ENCODE peak calls at places on chromosomes 7 and 10, in seven cellular contexts. One of them, this sample, is unnamed.

GRCh38 chr10:24444337-24444736 is 235.4 kb downstream of the KIAA1217 start:
- DNase-seq in MCF 10A: peak
- DNase-seq in lower lobe of right lung: no peak
- DNase-seq in Daoy: peak
- DNase-seq in psoas muscle: no peak
- DNase-seq in iris pigment epithelial cell: peak
- DNase-seq in heart left ventricle: no peak
- DNase-seq in this sample: no peak

GRCh38 chr7:148303295-148304013 is 287.1 kb upstream of the C7orf33 start:
- DNase-seq in MCF 10A: peak
- DNase-seq in iris pigment epithelial cell: peak
- DNase-seq in psoas muscle: peak
- DNase-seq in lower lobe of right lung: no peak
- DNase-seq in Daoy: peak
- DNase-seq in heart left ventricle: peak
- DNase-seq in this sample: peak

GRCh38 chr10:5628798-5629788 is 37.3 kb downstream of the ASB13 start:
- DNase-seq in psoas muscle: no peak
- DNase-seq in iris pigment epithelial cell: peak
- DNase-seq in MCF 10A: peak
- DNase-seq in heart left ventricle: no peak
- DNase-seq in lower lobe of right lung: no peak
- DNase-seq in Daoy: no peak
- DNase-seq in this sample: no peak

GRCh38 chr7:50349399-50349798 is 44.9 kb downstream of the IKZF1 start:
- DNase-seq in psoas muscle: no peak
- DNase-seq in lower lobe of right lung: no peak
- DNase-seq in MCF 10A: no peak
- DNase-seq in Daoy: no peak
- DNase-seq in iris pigment epithelial cell: no peak
- DNase-seq in heart left ventricle: no peak
- DNase-seq in this sample: no peak

GRCh38 chr10:128095753-128096469 is 30.3 kb downstream of the MKI67 start:
- DNase-seq in lower lobe of right lung: no peak
- DNase-seq in heart left ventricle: no peak
- DNase-seq in psoas muscle: no peak
- DNase-seq in Daoy: peak
- DNase-seq in MCF 10A: no peak
- DNase-seq in iris pigment epithelial cell: no peak
- DNase-seq in this sample: no peak

GRCh38 chr7:108016841-108017775 is 14.1 kb upstream of the LAMB1 start:
- DNase-seq in MCF 10A: peak
- DNase-seq in psoas muscle: no peak
- DNase-seq in iris pigment epithelial cell: peak
- DNase-seq in lower lobe of right lung: no peak
- DNase-seq in heart left ventricle: no peak
- DNase-seq in Daoy: peak
- DNase-seq in this sample: no peak

GRCh38 chr10:117933036-117933435 is 113.7 kb downstream of the RAB11FIP2 start:
- DNase-seq in Daoy: no peak
- DNase-seq in MCF 10A: no peak
- DNase-seq in psoas muscle: no peak
- DNase-seq in iris pigment epithelial cell: peak
- DNase-seq in heart left ventricle: no peak
- DNase-seq in lower lobe of right lung: no peak
- DNase-seq in this sample: no peak

GRCh38 chr10:45000138-45000763 is 472 bp upstream of the ZNF22 start:
- DNase-seq in Daoy: no peak
- DNase-seq in lower lobe of right lung: no peak
- DNase-seq in iris pigment epithelial cell: peak
- DNase-seq in MCF 10A: no peak
- DNase-seq in heart left ventricle: peak
- DNase-seq in psoas muscle: peak
- DNase-seq in this sample: no peak

GRCh38 chr7:106679153-106679931 is 18.4 kb upstream of the CCDC71L start:
- DNase-seq in MCF 10A: peak
- DNase-seq in psoas muscle: no peak
- DNase-seq in heart left ventricle: no peak
- DNase-seq in Daoy: peak
- DNase-seq in iris pigment epithelial cell: peak
- DNase-seq in lower lobe of right lung: no peak
- DNase-seq in this sample: peak

GRCh38 chr7:28903779-28904538 is 54.2 kb downstream of the TRIL start:
- DNase-seq in heart left ventricle: no peak
- DNase-seq in iris pigment epithelial cell: no peak
- DNase-seq in MCF 10A: no peak
- DNase-seq in psoas muscle: no peak
- DNase-seq in Daoy: no peak
- DNase-seq in lower lobe of right lung: no peak
- DNase-seq in this sample: no peak

GRCh38 chr7:158401826-158402225 is 185.8 kb downstream of the PTPRN2 start:
- DNase-seq in psoas muscle: no peak
- DNase-seq in Daoy: no peak
- DNase-seq in MCF 10A: no peak
- DNase-seq in iris pigment epithelial cell: no peak
- DNase-seq in lower lobe of right lung: no peak
- DNase-seq in heart left ventricle: no peak
- DNase-seq in this sample: no peak

GRCh38 chr10:131858583-131859340 is 42.0 kb upstream of the PPP2R2D start:
- DNase-seq in heart left ventricle: no peak
- DNase-seq in MCF 10A: no peak
- DNase-seq in psoas muscle: no peak
- DNase-seq in iris pigment epithelial cell: no peak
- DNase-seq in lower lobe of right lung: peak
- DNase-seq in Daoy: no peak
- DNase-seq in this sample: no peak

GRCh38 chr10:11476035-11476434 is 135.4 kb downstream of the USP6NL start:
- DNase-seq in iris pigment epithelial cell: no peak
- DNase-seq in heart left ventricle: no peak
- DNase-seq in Daoy: no peak
- DNase-seq in lower lobe of right lung: no peak
- DNase-seq in MCF 10A: no peak
- DNase-seq in psoas muscle: no peak
- DNase-seq in this sample: no peak

GRCh38 chr10:94088926-94089381 is 95.2 kb downstream of the PLCE1 start:
- DNase-seq in heart left ventricle: no peak
- DNase-seq in MCF 10A: peak
- DNase-seq in lower lobe of right lung: no peak
- DNase-seq in psoas muscle: no peak
- DNase-seq in iris pigment epithelial cell: peak
- DNase-seq in Daoy: peak
- DNase-seq in this sample: no peak

GRCh38 chr10:2949948-2950354 is 117.4 kb upstream of the PFKP start:
- DNase-seq in psoas muscle: no peak
- DNase-seq in lower lobe of right lung: no peak
- DNase-seq in heart left ventricle: no peak
- DNase-seq in iris pigment epithelial cell: no peak
- DNase-seq in Daoy: peak
- DNase-seq in MCF 10A: peak
- DNase-seq in this sample: peak

This sample was measured in RWPE2.